ENCODE peak calls at places on chromosomes 12 and 14, in seven cellular contexts. A is fibroblast of pulmonary artery; X is transverse colon; B is GM06990; D is AG10803; Y is body of pancreas; L is activated CD8-positive, alpha-beta T cell treated with anti-CD3 and anti-CD28 coated beads for 36 hours. T is an unnamed sample.

GRCh38 chr12:45216983-45217485 is 1.1 kb downstream of the ANO6 start:
- DNase-seq in A (no peak), X (no peak), B (no peak), D (peak), Y (no peak), L (no peak), T (no peak)

GRCh38 chr14:28807518-28807917 is 40.9 kb downstream of the FOXG1 start:
- DNase-seq in A (no peak), X (no peak), B (no peak), D (no peak), Y (no peak), L (no peak), T (no peak)

GRCh38 chr12:52390739-52391617 is 5.5 kb upstream of the KRT84 start:
- DNase-seq in A (peak), X (peak), B (no peak), D (peak), Y (no peak), L (peak), T (peak)

GRCh38 chr14:22781606-22782000 is 15.1 kb downstream of the OXA1L start:
- DNase-seq in A (no peak), X (no peak), B (no peak), D (peak), Y (no peak), L (no peak), T (no peak)

GRCh38 chr14:34301107-34301734 is 160.8 kb downstream of the SPTSSA start:
- DNase-seq in A (peak), X (no peak), B (no peak), D (peak), Y (peak), L (peak), T (peak)

GRCh38 chr12:6964605-6965025 is 5.8 kb downstream of the PHB2 start:
- DNase-seq in A (no peak), X (no peak), B (no peak), D (no peak), Y (no peak), L (no peak), T (no peak)

GRCh38 chr12:40745386-40745785 is 53.1 kb downstream of the CNTN1 start:
- DNase-seq in A (no peak), X (no peak), B (no peak), D (no peak), Y (no peak), L (no peak), T (peak)

GRCh38 chr12:111673503-111673902 is 12.3 kb downstream of the BRAP start:
- DNase-seq in A (peak), X (no peak), B (no peak), D (peak), Y (no peak), L (no peak), T (peak)

GRCh38 chr12:64450711-64451486 is 1.0 kb upstream of the TBK1 start:
- DNase-seq in A (no peak), X (no peak), B (no peak), D (peak), Y (no peak), L (no peak), T (no peak)

GRCh38 chr12:21940972-21941521 is at the start of gene ABCC9:
- DNase-seq in A (peak), X (peak), B (peak), D (peak), Y (peak), L (peak), T (no peak)

GRCh38 chr12:27525373-27525772 is 1.4 kb downstream of the PPFIBP1 start:
- DNase-seq in A (peak), X (no peak), B (no peak), D (peak), Y (no peak), L (no peak), T (no peak)

GRCh38 chr12:127284870-127285431 is 982.0 kb upstream of the TMEM132C start:
- DNase-seq in A (peak), X (no peak), B (no peak), D (peak), Y (no peak), L (no peak), T (no peak)

GRCh38 chr14:53152909-53153701 is at the start of gene DDHD1:
- DNase-seq in A (peak), X (peak), B (peak), D (peak), Y (peak), L (peak), T (peak)

GRCh38 chr12:14655284-14655683 is 41.1 kb downstream of the GUCY2C start:
- DNase-seq in A (no peak), X (no peak), B (no peak), D (no peak), Y (no peak), L (no peak), T (no peak)

GRCh38 chr12:121124402-121125109 is 8.1 kb upstream of the P2RX7 start:
- DNase-seq in A (peak), X (no peak), B (no peak), D (peak), Y (peak), L (peak), T (peak)

GRCh38 chr14:78448483-78449094 is 278.4 kb downstream of the NRXN3 start:
- DNase-seq in A (peak), X (peak), B (peak), D (peak), Y (peak), L (peak), T (peak)

GRCh38 chr12:109707470-109707821 is 6.2 kb upstream of the FAM222A start:
- DNase-seq in A (no peak), X (no peak), B (no peak), D (no peak), Y (no peak), L (no peak), T (no peak)

GRCh38 chr14:91187271-91187670 is 57.2 kb downstream of the GPR68 start:
- DNase-seq in A (no peak), X (no peak), B (no peak), D (no peak), Y (no peak), L (no peak), T (no peak)

GRCh38 chr12:65832217-65832616 is 7.9 kb downstream of the HMGA2 start:
- DNase-seq in A (no peak), X (no peak), B (no peak), D (no peak), Y (no peak), L (no peak), T (no peak)

GRCh38 chr14:105055736-105056302 is 9.4 kb downstream of the GPR132 start:
- DNase-seq in A (no peak), X (no peak), B (peak), D (no peak), Y (no peak), L (no peak), T (no peak)

GRCh38 chr12:59833408-59833807 is 237.6 kb downstream of the SLC16A7 start:
- DNase-seq in A (no peak), X (no peak), B (no peak), D (no peak), Y (no peak), L (no peak), T (no peak)

GRCh38 chr12:1629338-1630080 is 478 bp downstream of the WNT5B start:
- DNase-seq in A (no peak), X (peak), B (peak), D (no peak), Y (no peak), L (peak), T (peak)

GRCh38 chr14:59363545-59364226 is 101.5 kb downstream of the GPR135 start:
- DNase-seq in A (peak), X (no peak), B (no peak), D (no peak), Y (no peak), L (no peak), T (no peak)

GRCh38 chr12:92141585-92142244 is 3.9 kb downstream of the BTG1 start:
- DNase-seq in A (no peak), X (no peak), B (no peak), D (no peak), Y (no peak), L (no peak), T (no peak)

GRCh38 chr14:101030586-101030985 is 127.1 kb upstream of the RTL1 start:
- DNase-seq in A (no peak), X (no peak), B (no peak), D (no peak), Y (no peak), L (no peak), T (no peak)

GRCh38 chr14:48731260-48731659 is 854.9 kb downstream of the RPS29 start:
- DNase-seq in A (no peak), X (no peak), B (no peak), D (no peak), Y (no peak), L (no peak), T (no peak)

GRCh38 chr14:24418492-24418873 is 11.0 kb downstream of the CBLN3 start:
- DNase-seq in A (peak), X (peak), B (no peak), D (peak), Y (peak), L (no peak), T (no peak)

GRCh38 chr14:65993103-65993502 is 493.1 kb upstream of the CCDC196 start:
- DNase-seq in A (no peak), X (no peak), B (no peak), D (no peak), Y (no peak), L (no peak), T (no peak)

GRCh38 chr12:130572553-130572952 is 143.5 kb downstream of the RIMBP2 start:
- DNase-seq in A (no peak), X (no peak), B (no peak), D (no peak), Y (no peak), L (no peak), T (no peak)

GRCh38 chr12:110597885-110598284 is 14.8 kb upstream of the PPTC7 start:
- DNase-seq in A (no peak), X (no peak), B (no peak), D (no peak), Y (no peak), L (no peak), T (no peak)

GRCh38 chr14:93772263-93772662 is 16.0 kb downstream of the PRIMA1 start:
- DNase-seq in A (no peak), X (no peak), B (no peak), D (no peak), Y (no peak), L (no peak), T (no peak)

GRCh38 chr14:35229495-35230089 is 62.6 kb upstream of the PSMA6 start:
- DNase-seq in A (peak), X (no peak), B (peak), D (no peak), Y (no peak), L (no peak), T (no peak)

GRCh38 chr12:91954761-91955160 is 190.9 kb downstream of the BTG1 start:
- DNase-seq in A (no peak), X (no peak), B (no peak), D (no peak), Y (no peak), L (no peak), T (no peak)

GRCh38 chr14:78227466-78228077 is 57.4 kb downstream of the NRXN3 start:
- DNase-seq in A (no peak), X (no peak), B (no peak), D (no peak), Y (no peak), L (no peak), T (no peak)

GRCh38 chr14:55743551-55743950 is 163.5 kb downstream of the KTN1 start:
- DNase-seq in A (no peak), X (no peak), B (no peak), D (no peak), Y (no peak), L (no peak), T (no peak)

GRCh38 chr12:46459881-46460545 is 87.4 kb upstream of the SLC38A2 start:
- DNase-seq in A (no peak), X (peak), B (no peak), D (no peak), Y (no peak), L (peak), T (no peak)

DNA sequence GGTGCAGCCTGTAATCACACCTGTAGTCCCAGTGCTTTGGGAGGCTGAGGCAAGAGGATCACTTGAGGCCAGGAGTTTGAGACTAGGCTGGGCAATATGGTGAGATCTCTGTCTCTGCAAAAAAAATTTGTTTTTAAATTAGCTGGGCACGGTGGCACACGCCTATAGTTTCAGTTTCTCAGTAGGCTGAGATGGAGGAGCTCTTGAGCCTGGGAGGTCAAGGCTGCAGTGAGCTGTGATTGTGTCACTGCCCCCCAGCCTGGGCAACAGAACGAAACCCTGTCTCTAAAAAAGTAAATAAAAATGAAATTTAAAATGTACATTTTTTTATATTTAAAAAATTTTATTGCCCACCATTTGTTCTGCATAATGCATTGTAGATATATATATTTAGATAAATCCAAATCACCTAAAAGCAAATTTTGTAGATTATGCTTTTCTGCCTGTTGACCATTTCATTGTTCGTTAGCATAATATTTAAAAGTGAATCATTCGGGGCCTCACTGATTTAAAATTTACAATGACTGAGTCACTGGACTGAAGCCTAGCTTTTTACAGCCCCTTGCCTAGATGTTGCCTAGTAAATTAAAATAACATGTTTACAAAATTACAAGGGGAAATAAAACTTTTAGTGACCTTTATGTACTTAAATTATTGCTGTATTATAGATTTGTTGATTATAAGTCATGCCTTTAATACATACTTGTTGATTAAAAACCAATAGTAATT is 87.9 kb downstream of the USP15 start:
- DNase-seq in A (peak), X (no peak), B (no peak), D (peak), Y (no peak), L (no peak), T (no peak)
- TF ChIP-seq CTCF in A (no peak), X (no peak), B (no peak), D (no peak), Y (no peak), L (no peak), T (no peak)

DNA sequence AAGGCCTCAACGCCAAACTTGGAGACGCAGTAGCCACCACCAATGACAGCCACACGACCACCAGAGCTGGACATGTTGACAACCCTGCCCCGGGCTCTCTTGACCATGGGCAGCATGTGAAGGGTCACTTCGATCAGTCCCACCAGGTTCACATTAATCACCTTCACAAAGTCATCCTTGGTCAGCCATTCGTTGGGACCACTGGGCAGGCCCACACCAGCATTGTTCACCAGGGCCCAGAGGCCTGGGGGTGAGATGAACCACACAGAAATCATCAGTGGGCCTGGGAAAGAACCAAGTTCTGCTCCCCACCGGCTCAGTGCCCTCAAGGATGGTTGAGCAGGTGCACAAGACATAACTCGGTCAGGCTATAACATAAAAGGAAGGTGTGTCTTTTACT is 4.0 kb downstream of the SDR9C7 start:
- DNase-seq in A (no peak), X (no peak), B (no peak), D (no peak), Y (no peak), L (no peak), T (no peak)
- TF ChIP-seq CTCF in A (no peak), X (no peak), B (no peak), D (no peak), Y (no peak), L (no peak), T (no peak)

DNA sequence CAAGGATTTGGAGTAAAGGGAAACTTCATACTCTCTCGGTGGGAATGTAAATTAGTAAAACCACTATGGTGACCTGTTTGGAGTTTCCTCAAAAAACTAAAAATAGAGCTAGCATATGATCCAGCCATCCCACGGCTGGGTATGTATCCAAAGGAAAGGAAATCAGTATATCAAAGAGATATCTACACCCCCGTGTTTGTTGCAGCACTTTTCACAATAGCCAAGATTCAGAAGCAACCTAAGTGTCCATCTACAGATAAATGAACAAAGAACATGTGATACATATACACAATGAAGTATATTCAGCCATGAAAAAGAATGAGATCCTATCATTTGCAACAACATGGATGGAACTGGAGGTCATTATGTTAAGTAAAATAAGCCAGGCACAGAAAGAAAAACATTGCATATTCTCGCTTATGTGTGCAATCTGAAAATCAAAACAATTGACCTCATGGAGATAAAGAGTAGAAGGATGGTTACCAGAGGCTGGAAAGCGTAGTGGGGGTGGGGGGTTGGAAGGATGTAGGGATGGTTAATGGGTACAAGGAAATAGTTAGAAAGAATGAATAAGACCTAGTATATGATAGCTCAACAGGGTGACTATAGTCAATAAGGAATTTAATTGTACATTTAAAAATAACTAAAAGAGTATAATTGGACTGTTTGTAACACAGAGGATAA is 468.0 kb downstream of the BCAT1 start:
- DNase-seq in A (no peak), X (no peak), B (no peak), D (no peak), Y (no peak), L (no peak), T (no peak)
- TF ChIP-seq CTCF in A (no peak), X (no peak), B (no peak), D (no peak), Y (no peak), L (no peak), T (no peak)

DNA sequence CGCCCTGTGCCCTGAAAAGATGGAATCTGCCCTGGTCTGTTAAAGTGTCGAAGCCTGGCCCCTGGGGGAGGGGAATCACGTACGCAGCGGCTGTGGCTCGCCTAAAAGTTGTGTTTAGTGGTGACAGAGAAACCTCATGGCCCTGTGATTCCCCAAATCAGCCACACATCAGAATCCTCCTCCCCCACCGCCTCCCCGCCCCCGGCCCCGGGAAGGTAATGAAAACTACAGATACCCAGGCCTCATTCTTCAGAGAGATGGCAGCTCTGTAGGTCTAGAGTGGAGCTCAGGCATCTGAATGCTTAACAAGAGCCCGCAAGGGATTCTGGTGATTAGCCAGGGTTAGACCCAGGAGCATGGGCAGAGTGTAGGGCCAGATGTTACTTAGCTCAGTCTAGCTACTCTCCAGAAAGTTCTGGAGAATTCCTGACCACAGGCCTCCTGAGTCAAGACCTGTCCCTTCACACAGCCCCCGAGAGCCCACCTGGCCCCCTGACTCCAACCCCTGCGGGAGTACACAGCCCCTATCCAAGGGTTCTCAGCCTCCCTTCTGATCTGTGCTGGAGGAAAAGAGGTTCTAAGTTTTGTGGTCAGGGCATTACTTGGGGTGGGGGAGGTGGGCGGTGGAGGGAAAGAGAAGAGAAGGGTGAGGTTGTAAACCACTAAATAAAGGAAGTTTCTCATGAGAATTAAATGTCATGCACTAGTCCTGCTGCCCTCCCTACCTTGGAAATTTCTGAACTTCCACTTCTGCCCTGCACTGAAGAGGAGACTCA is 114.8 kb downstream of the PLXNC1 start:
- DNase-seq in A (no peak), X (peak), B (peak), D (no peak), Y (peak), L (peak), T (no peak)
- TF ChIP-seq CTCF in A (no peak), X (no peak), B (no peak), D (no peak), Y (no peak), L (no peak), T (no peak)

DNA sequence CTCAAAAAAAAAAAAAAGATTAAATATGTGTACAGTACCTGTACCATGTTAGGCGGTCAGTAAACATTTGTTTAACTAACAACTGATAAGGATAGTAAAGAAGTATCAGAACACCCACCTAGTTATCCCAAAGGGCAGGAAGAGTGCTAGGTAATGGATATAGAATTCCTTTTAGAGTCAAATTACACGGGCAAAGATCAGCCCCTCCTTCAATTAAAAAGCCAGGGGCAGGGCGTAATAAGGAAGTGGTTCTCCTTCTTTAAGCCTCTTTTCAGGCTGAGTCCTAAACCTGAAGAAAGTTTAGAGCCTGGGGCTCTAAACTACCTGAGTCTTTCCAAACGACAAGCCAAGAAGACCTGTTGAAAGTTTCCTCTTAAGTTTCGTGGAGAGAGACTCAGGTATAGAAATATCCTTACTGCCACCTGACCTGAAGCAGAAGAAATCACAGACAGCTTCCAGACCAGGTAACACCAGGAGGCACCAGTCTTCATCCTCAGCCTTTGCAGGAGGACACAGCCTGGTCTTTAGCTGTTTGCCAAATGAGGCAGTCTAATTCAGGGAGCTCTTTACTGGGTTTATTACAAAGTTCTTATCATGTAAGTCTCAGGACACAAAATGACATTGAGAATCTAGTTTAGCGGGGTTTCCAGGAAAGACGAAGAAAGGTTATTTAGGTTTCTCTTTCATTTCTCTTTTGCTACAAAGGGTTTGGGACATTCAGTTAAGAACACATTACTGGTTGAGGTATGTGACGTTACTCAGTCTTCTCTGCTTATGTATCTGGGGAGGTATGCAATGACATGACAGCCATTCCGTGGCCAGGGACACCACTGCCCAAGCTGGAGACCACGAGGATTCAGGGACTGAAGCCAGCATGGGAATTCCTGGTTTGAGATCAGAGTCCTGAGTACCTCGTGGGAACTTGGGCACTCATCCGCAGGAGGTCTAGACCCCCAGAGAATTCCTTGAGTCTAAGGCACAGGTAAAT is at the start of gene BCL2L14:
- DNase-seq in A (no peak), X (peak), B (no peak), D (peak), Y (peak), L (peak), T (peak)
- TF ChIP-seq CTCF in A (no peak), X (no peak), B (no peak), D (no peak), Y (no peak), L (no peak), T (no peak)

T was measured in Calu3.